ENCODE peak calls at places on chromosomes 12 and 14, in five cellular contexts. W is fibroblast of the aortic adventitia, T is NCI-H1092, I is cardiac muscle cell, U is sciatic nerve. X is an unnamed sample.

GRCh38 chr14:93285048-93285447 is 47.8 kb downstream of the BTBD7 start:
- DNase-seq in W (peak; percentile 12), T (no peak), I (peak; percentile 38), U (no peak), X (no peak)

GRCh38 chr14:91177073-91177796 is 63.4 kb downstream of the DGLUCY start:
- DNase-seq in W (peak; percentile 78), T (peak; percentile 66), I (peak; percentile 83), U (no peak), X (peak; percentile 35)

GRCh38 chr12:58959639-58960300 is 39.5 kb upstream of the LRIG3 start:
- DNase-seq in W (no peak), T (no peak), I (no peak), U (no peak), X (no peak)

GRCh38 chr14:73472182-73473114 is 14.1 kb upstream of the NUMB start:
- DNase-seq in W (peak; percentile 87), T (peak; percentile 48), I (peak; percentile 83), U (no peak), X (peak; percentile 57)

GRCh38 chr14:67387195-67387594 is 24.8 kb downstream of the PLEK2 start:
- DNase-seq in W (peak; percentile 20), T (no peak), I (no peak), U (no peak), X (no peak)

GRCh38 chr14:99179946-99180345 is 92.1 kb downstream of the BCL11B start:
- DNase-seq in W (no peak), T (no peak), I (no peak), U (no peak), X (no peak)

GRCh38 chr12:103114296-103115055 is 157.0 kb downstream of the ASCL1 start:
- DNase-seq in W (no peak), T (no peak), I (no peak), U (no peak), X (peak; percentile 95)

GRCh38 chr14:68580096-68580640 is 212.7 kb downstream of the ZFP36L1 start:
- DNase-seq in W (no peak), T (no peak), I (no peak), U (no peak), X (no peak)

GRCh38 chr12:87687362-87687761 is 341.8 kb downstream of the C12orf50 start:
- DNase-seq in W (peak; percentile 68), T (no peak), I (peak; percentile 87), U (no peak), X (no peak)

GRCh38 chr12:56593909-56594621 is 36.1 kb downstream of the BAZ2A start:
- DNase-seq in W (peak; percentile 77), T (no peak), I (peak; percentile 83), U (peak; percentile 77), X (no peak)

GRCh38 chr12:58893421-58893986 is 26.8 kb downstream of the LRIG3 start:
- DNase-seq in W (no peak), T (no peak), I (no peak), U (no peak), X (no peak)

GRCh38 chr12:112716099-112717093 is 75.2 kb upstream of the RPH3A start:
- DNase-seq in W (no peak), T (no peak), I (peak; percentile 11), U (no peak), X (no peak)

GRCh38 chr12:27539191-27539631 is 15.2 kb downstream of the PPFIBP1 start:
- DNase-seq in W (peak; percentile 49), T (no peak), I (peak; percentile 67), U (no peak), X (no peak)

GRCh38 chr14:96145116-96145864 is 59.3 kb upstream of the BDKRB2 start:
- DNase-seq in W (peak; percentile 89), T (no peak), I (peak; percentile 45), U (no peak), X (no peak)

GRCh38 chr12:57147641-57147944 is 174 bp upstream of the LRP1-AS start:
- DNase-seq in W (peak; percentile 69), T (no peak), I (peak; percentile 67), U (no peak), X (no peak)

GRCh38 chr12:6135071-6135470 is 10.6 kb upstream of the VWF start:
- DNase-seq in W (peak; percentile 85), T (no peak), I (peak; percentile 79), U (no peak), X (no peak)

GRCh38 chr14:33810308-33810707 is 140.6 kb downstream of the EGLN3 start:
- DNase-seq in W (no peak), T (no peak), I (peak; percentile 42), U (no peak), X (no peak)

GRCh38 chr12:19992311-19992710 is 376.0 kb upstream of the PDE3A start:
- DNase-seq in W (no peak), T (no peak), I (no peak), U (no peak), X (no peak)

X was measured in GM12878.